ENCODE peak calls at places on chromosomes 5 and 9, in four cellular contexts. One of them, this sample, is unnamed.

GRCh38 chr5:173581408-173582197 is 34.8 kb downstream of the BOD1 start:
- DNase-seq in occipital lobe: no peak
- DNase-seq in activated effector memory CD4-positive, alpha-beta T cell treated with Interleukin-2 at 50 U/mL for 16 hours: no peak
- DNase-seq in left ventricle myocardium inferior: no peak
- DNase-seq in this sample: peak

GRCh38 chr9:72894342-72894741 is 58.5 kb downstream of the ALDH1A1 start:
- DNase-seq in occipital lobe: no peak
- DNase-seq in left ventricle myocardium inferior: no peak
- DNase-seq in activated effector memory CD4-positive, alpha-beta T cell treated with Interleukin-2 at 50 U/mL for 16 hours: no peak
- DNase-seq in this sample: no peak

GRCh38 chr5:107301959-107302840 is 368.5 kb downstream of the EFNA5 start:
- DNase-seq in occipital lobe: no peak
- DNase-seq in activated effector memory CD4-positive, alpha-beta T cell treated with Interleukin-2 at 50 U/mL for 16 hours: no peak
- DNase-seq in left ventricle myocardium inferior: no peak
- DNase-seq in this sample: no peak

GRCh38 chr9:98328141-98328540 is 72.7 kb upstream of the TBC1D2 start:
- DNase-seq in occipital lobe: no peak
- DNase-seq in left ventricle myocardium inferior: no peak
- DNase-seq in activated effector memory CD4-positive, alpha-beta T cell treated with Interleukin-2 at 50 U/mL for 16 hours: no peak
- DNase-seq in this sample: no peak

GRCh38 chr9:21491742-21492141 is 9.6 kb upstream of the IFNE start:
- DNase-seq in occipital lobe: no peak
- DNase-seq in left ventricle myocardium inferior: no peak
- DNase-seq in activated effector memory CD4-positive, alpha-beta T cell treated with Interleukin-2 at 50 U/mL for 16 hours: no peak
- DNase-seq in this sample: no peak

GRCh38 chr9:111036946-111037743 is 1.1 kb downstream of the LPAR1 start:
- DNase-seq in activated effector memory CD4-positive, alpha-beta T cell treated with Interleukin-2 at 50 U/mL for 16 hours: no peak
- DNase-seq in left ventricle myocardium inferior: no peak
- DNase-seq in occipital lobe: no peak
- DNase-seq in this sample: no peak

GRCh38 chr9:87093777-87094176 is 146.5 kb upstream of the GAS1 start:
- DNase-seq in left ventricle myocardium inferior: no peak
- DNase-seq in occipital lobe: no peak
- DNase-seq in activated effector memory CD4-positive, alpha-beta T cell treated with Interleukin-2 at 50 U/mL for 16 hours: no peak
- DNase-seq in this sample: no peak

GRCh38 chr9:123481209-123481865 is 125.3 kb downstream of the CRB2 start:
- DNase-seq in occipital lobe: no peak
- DNase-seq in activated effector memory CD4-positive, alpha-beta T cell treated with Interleukin-2 at 50 U/mL for 16 hours: no peak
- DNase-seq in left ventricle myocardium inferior: no peak
- DNase-seq in this sample: no peak

GRCh38 chr9:129131300-129132145 is 20.3 kb downstream of the PTPA start:
- DNase-seq in left ventricle myocardium inferior: peak
- DNase-seq in occipital lobe: peak
- DNase-seq in activated effector memory CD4-positive, alpha-beta T cell treated with Interleukin-2 at 50 U/mL for 16 hours: peak
- DNase-seq in this sample: peak

GRCh38 chr5:100550531-100551036 is 15.4 kb downstream of the FAM174A start:
- DNase-seq in left ventricle myocardium inferior: no peak
- DNase-seq in activated effector memory CD4-positive, alpha-beta T cell treated with Interleukin-2 at 50 U/mL for 16 hours: no peak
- DNase-seq in occipital lobe: no peak
- DNase-seq in this sample: no peak

GRCh38 chr5:156617426-156617825 is 232.7 kb upstream of the PPP1R2B start:
- DNase-seq in occipital lobe: no peak
- DNase-seq in activated effector memory CD4-positive, alpha-beta T cell treated with Interleukin-2 at 50 U/mL for 16 hours: no peak
- DNase-seq in left ventricle myocardium inferior: no peak
- DNase-seq in this sample: no peak

GRCh38 chr5:109161914-109162683 is 247.7 kb downstream of the PJA2 start:
- DNase-seq in left ventricle myocardium inferior: no peak
- DNase-seq in activated effector memory CD4-positive, alpha-beta T cell treated with Interleukin-2 at 50 U/mL for 16 hours: no peak
- DNase-seq in occipital lobe: no peak
- DNase-seq in this sample: no peak

GRCh38 chr5:30698217-30698616 is 495.3 kb upstream of the CDH6 start:
- DNase-seq in occipital lobe: no peak
- DNase-seq in activated effector memory CD4-positive, alpha-beta T cell treated with Interleukin-2 at 50 U/mL for 16 hours: no peak
- DNase-seq in left ventricle myocardium inferior: no peak
- DNase-seq in this sample: no peak

GRCh38 chr5:127011151-127011550 is 19.2 kb downstream of the MARCHF3 start:
- DNase-seq in activated effector memory CD4-positive, alpha-beta T cell treated with Interleukin-2 at 50 U/mL for 16 hours: no peak
- DNase-seq in left ventricle myocardium inferior: no peak
- DNase-seq in occipital lobe: no peak
- DNase-seq in this sample: no peak

GRCh38 chr5:179504600-179505396 is 45.6 kb upstream of the RUFY1 start:
- DNase-seq in activated effector memory CD4-positive, alpha-beta T cell treated with Interleukin-2 at 50 U/mL for 16 hours: no peak
- DNase-seq in occipital lobe: no peak
- DNase-seq in left ventricle myocardium inferior: no peak
- DNase-seq in this sample: no peak

GRCh38 chr9:111926421-111926875 is 29.8 kb downstream of the UGCG start:
- DNase-seq in occipital lobe: no peak
- DNase-seq in left ventricle myocardium inferior: peak
- DNase-seq in activated effector memory CD4-positive, alpha-beta T cell treated with Interleukin-2 at 50 U/mL for 16 hours: peak
- DNase-seq in this sample: no peak

GRCh38 chr5:78757269-78758053 is 108.9 kb upstream of the LHFPL2 start:
- DNase-seq in occipital lobe: no peak
- DNase-seq in activated effector memory CD4-positive, alpha-beta T cell treated with Interleukin-2 at 50 U/mL for 16 hours: no peak
- DNase-seq in left ventricle myocardium inferior: peak
- DNase-seq in this sample: no peak

GRCh38 chr5:138726848-138727247 is 26.4 kb upstream of the CTNNA1 start:
- DNase-seq in activated effector memory CD4-positive, alpha-beta T cell treated with Interleukin-2 at 50 U/mL for 16 hours: no peak
- DNase-seq in left ventricle myocardium inferior: no peak
- DNase-seq in occipital lobe: no peak
- DNase-seq in this sample: peak

GRCh38 chr5:155726267-155726666 is 600.7 kb upstream of the SGCD start:
- DNase-seq in occipital lobe: no peak
- DNase-seq in activated effector memory CD4-positive, alpha-beta T cell treated with Interleukin-2 at 50 U/mL for 16 hours: no peak
- DNase-seq in left ventricle myocardium inferior: no peak
- DNase-seq in this sample: no peak

GRCh38 chr5:62431735-62432617 is 19.4 kb downstream of the IPO11 start:
- DNase-seq in activated effector memory CD4-positive, alpha-beta T cell treated with Interleukin-2 at 50 U/mL for 16 hours: no peak
- DNase-seq in left ventricle myocardium inferior: no peak
- DNase-seq in occipital lobe: no peak
- DNase-seq in this sample: no peak

GRCh38 chr5:107676702-107677101 is 6.0 kb upstream of the EFNA5 start:
- DNase-seq in left ventricle myocardium inferior: no peak
- DNase-seq in activated effector memory CD4-positive, alpha-beta T cell treated with Interleukin-2 at 50 U/mL for 16 hours: no peak
- DNase-seq in occipital lobe: no peak
- DNase-seq in this sample: no peak